ENCODE peak calls at places on chromosomes 5 and 9, in nine cellular contexts. V is amygdala; J is T47D; C is brain microvascular endothelial cell; A is NCI-H2029 treated with DMSO at 0.1 percent for 48 hours; W is AG04450; I is NCI-H510A treated with DMSO at 0.1 percent for 48 hours; K is CD4-positive, alpha-beta T cell; M is iPS DF 19.7. L is an unnamed sample.
A peak's percentile ranks its signal among the peaks of the same experiment; 100 is the strongest.

GRCh38 chr5:24644757-24645156 is at the start of gene CDH10:
- DNase-seq in V (peak; percentile 64), J (no peak), C (no peak), A (no peak), W (no peak), I (peak; percentile 25), K (no peak), M (peak; percentile 5), L (no peak)

GRCh38 chr5:68193481-68194036 is 22.0 kb upstream of the PIK3R1 start:
- DNase-seq in V (no peak), J (no peak), C (peak; percentile 31), A (no peak), W (no peak), I (no peak), K (no peak), M (peak; percentile 96), L (no peak)

GRCh38 chr5:103674739-103675138 is 112.2 kb upstream of the NUDT12 start:
- DNase-seq in V (no peak), J (no peak), C (peak; percentile 15), A (peak; percentile 82), W (no peak), I (no peak), K (no peak), M (no peak), L (no peak)

GRCh38 chr5:15807861-15808260 is 307.9 kb downstream of the FBXL7 start:
- DNase-seq in V (peak; percentile 57), J (no peak), C (peak; percentile 60), A (no peak), W (no peak), I (no peak), K (no peak), M (no peak), L (no peak)

GRCh38 chr5:123809594-123810172 is 297.7 kb downstream of the CSNK1G3 start:
- DNase-seq in V (no peak), J (no peak), C (no peak), A (peak; percentile 63), W (no peak), I (peak; percentile 83), K (no peak), M (no peak), L (peak; percentile 23)

GRCh38 chr5:133389066-133389590 is 223.2 kb downstream of the FSTL4 start:
- DNase-seq in V (no peak), J (no peak), C (no peak), A (no peak), W (no peak), I (no peak), K (no peak), M (no peak), L (peak; percentile 2)

GRCh38 chr9:98164912-98165311 is 27.5 kb downstream of the CORO2A start:
- DNase-seq in V (no peak), J (no peak), C (no peak), A (no peak), W (no peak), I (no peak), K (no peak), M (no peak), L (no peak)

GRCh38 chr9:123481209-123481865 is 125.3 kb downstream of the CRB2 start:
- DNase-seq in V (no peak), J (no peak), C (no peak), A (no peak), W (no peak), I (no peak), K (no peak), M (no peak), L (no peak)

GRCh38 chr9:129751841-129752801 is 721 bp downstream of the PTGES start:
- DNase-seq in V (no peak), J (peak; percentile 62), C (no peak), A (no peak), W (no peak), I (peak; percentile 69), K (no peak), M (no peak), L (peak; percentile 80)

GRCh38 chr9:89036862-89037261 is 45.6 kb downstream of the S1PR3 start:
- DNase-seq in V (peak; percentile 54), J (no peak), C (no peak), A (no peak), W (no peak), I (no peak), K (no peak), M (no peak), L (no peak)

GRCh38 chr9:120652902-120653301 is 61.4 kb downstream of the MEGF9 start:
- DNase-seq in V (no peak), J (no peak), C (no peak), A (no peak), W (no peak), I (no peak), K (no peak), M (no peak), L (no peak)

GRCh38 chr5:66841264-66841663 is 245.1 kb downstream of the MAST4 start:
- DNase-seq in V (no peak), J (no peak), C (no peak), A (no peak), W (no peak), I (no peak), K (no peak), M (no peak), L (no peak)

L was measured in DMS79 treated with DMSO at 0.1 percent for 48 hours.